ENCODE peak calls at places on chromosomes 4 and X, in five cellular contexts. J, D, L, T and M are unnamed samples.

GRCh38 chr4:176654565-176655216 is 138.0 kb downstream of the VEGFC start:
- DNase-seq in L (peak; percentile 26), D (no peak), T (no peak), J (no peak), M (no peak)

GRCh38 chr4:65033899-65034298 is 624.6 kb upstream of the TECRL start:
- DNase-seq in T (no peak), D (peak; percentile 2), J (no peak), L (peak; percentile 14), M (no peak)

GRCh38 chr4:145956288-145956890 is 17.8 kb upstream of the ZNF827 start:
- DNase-seq in L (peak; percentile 26), T (peak; percentile 60), D (peak; percentile 64), J (peak; percentile 33), M (peak; percentile 68)

GRCh38 chrX:56232221-56233082 is at the start of gene KLF8:
- DNase-seq in D (peak; percentile 7), L (no peak), J (peak; percentile 29), T (peak; percentile 8), M (peak; percentile 3)

GRCh38 chrX:23937100-23937499 is 29.3 kb downstream of the CXorf58 start:
- DNase-seq in L (no peak), J (no peak), D (peak; percentile 68), T (no peak), M (peak; percentile 29)

GRCh38 chr4:73721419-73721818 is 18.9 kb upstream of the CXCL8 start:
- DNase-seq in T (peak; percentile 93), D (peak; percentile 30), L (peak; percentile 78), J (no peak), M (no peak)

GRCh38 chrX:23931149-23931604 is 23.4 kb downstream of the CXorf58 start:
- DNase-seq in T (no peak), J (no peak), L (no peak), D (peak; percentile 28), M (no peak)

GRCh38 chr4:1872918-1873269 is 1.7 kb downstream of the NSD2 start:
- DNase-seq in J (no peak), L (peak; percentile 82), T (peak; percentile 37), D (peak; percentile 34), M (no peak)

GRCh38 chrX:66013195-66013816 is 26.6 kb downstream of the VSIG4 start:
- DNase-seq in D (no peak), T (no peak), J (no peak), L (no peak), M (no peak)

GRCh38 chr4:174324725-174325124 is 41.0 kb downstream of the CEP44 start:
- DNase-seq in T (peak; percentile 45), L (peak; percentile 61), J (no peak), D (peak; percentile 62), M (no peak)

GRCh38 chr4:14000091-14000814 is 372.7 kb upstream of the BOD1L1 start:
- DNase-seq in L (no peak), D (no peak), J (no peak), T (no peak), M (peak; percentile 64)

GRCh38 chr4:153090670-153091385 is 113.4 kb upstream of the TRIM2 start:
- DNase-seq in T (no peak), D (no peak), J (no peak), L (no peak), M (no peak)

GRCh38 chr4:4394644-4395043 is 7.7 kb downstream of the NSG1 start:
- DNase-seq in T (peak; percentile 83), J (no peak), L (peak; percentile 69), D (peak; percentile 39), M (no peak)

GRCh38 chrX:2384486-2384885 is 116.3 kb downstream of the DHRSX start:
- DNase-seq in L (no peak), T (no peak), J (no peak), D (no peak), M (no peak)

GRCh38 chr4:75345436-75345835 is 168.8 kb downstream of the RCHY1 start:
- DNase-seq in D (no peak), L (peak; percentile 11), J (no peak), T (peak; percentile 55), M (no peak)

GRCh38 chr4:113446019-113446418 is 315.5 kb downstream of the CAMK2D start:
- DNase-seq in L (peak; percentile 97), T (peak; percentile 66), J (no peak), D (no peak), M (peak; percentile 74)

GRCh38 chrX:18410038-18410437 is 15.4 kb upstream of the CDKL5 start:
- DNase-seq in D (peak; percentile 48), J (no peak), T (peak; percentile 58), L (peak; percentile 41), M (peak; percentile 34)

GRCh38 chr4:154009191-154009590 is 220.3 kb upstream of the SFRP2 start:
- DNase-seq in T (no peak), L (no peak), J (no peak), D (no peak), M (peak; percentile 4)

GRCh38 chr4:173538148-173538902 is 8.3 kb upstream of the HAND2 start:
- DNase-seq in D (peak; percentile 71), J (no peak), T (peak; percentile 50), L (no peak), M (no peak)

GRCh38 chr4:80386281-80386886 is 50.9 kb downstream of the CFAP299 start:
- DNase-seq in L (no peak), T (no peak), J (no peak), D (no peak), M (no peak)

GRCh38 chr4:136009258-136009832 is 1522.9 kb downstream of the PCDH18 start:
- DNase-seq in D (no peak), L (no peak), J (no peak), T (no peak), M (no peak)

GRCh38 chrX:86887341-86887740 is 630.3 kb upstream of the KLHL4 start:
- DNase-seq in D (no peak), L (no peak), J (no peak), T (no peak), M (no peak)

GRCh38 chr4:155952546-155952945 is 1.1 kb downstream of the CTSO start:
- DNase-seq in T (peak; percentile 60), L (peak; percentile 44), D (no peak), J (no peak), M (no peak)

GRCh38 chrX:133248177-133248576 is 30.0 kb upstream of the TFDP3 start:
- DNase-seq in L (no peak), J (no peak), D (no peak), T (no peak), M (no peak)

GRCh38 chr4:55635760-55636621 is at the start of gene NMU:
- DNase-seq in L (peak; percentile 29), T (peak; percentile 8), J (peak; percentile 65), D (no peak), M (no peak)

GRCh38 chr4:113077611-113078010 is 28.2 kb downstream of the ANK2 start:
- DNase-seq in T (no peak), J (peak; percentile 36), L (no peak), D (no peak), M (no peak)

GRCh38 chrX:71935542-71935941 is 24.9 kb downstream of the NHSL2 start:
- DNase-seq in L (no peak), D (no peak), T (no peak), J (no peak), M (no peak)

GRCh38 chr4:40305329-40306193 is 29.6 kb upstream of the CHRNA9 start:
- DNase-seq in T (no peak), J (no peak), D (no peak), L (no peak), M (no peak)

GRCh38 chr4:71713611-71714203 is 70.2 kb downstream of the GC start:
- DNase-seq in L (peak; percentile 52), D (peak; percentile 38), J (no peak), T (peak; percentile 83), M (peak; percentile 50)

GRCh38 chr4:120078216-120078615 is 11.6 kb upstream of the MAD2L1 start:
- DNase-seq in L (peak; percentile 48), T (no peak), D (no peak), J (no peak), M (no peak)

GRCh38 chr4:16250665-16251365 is 24.5 kb upstream of the TAPT1 start:
- DNase-seq in D (no peak), L (peak; percentile 83), J (no peak), T (peak; percentile 47), M (no peak)

GRCh38 chr4:13944095-13944501 is 316.6 kb upstream of the BOD1L1 start:
- DNase-seq in D (no peak), J (no peak), T (no peak), L (no peak), M (no peak)

GRCh38 chrX:2719774-2720447 is 28.8 kb downstream of the CD99 start:
- DNase-seq in T (no peak), J (no peak), L (no peak), D (no peak), M (no peak)

GRCh38 chr4:98470366-98470765 is 188.0 kb downstream of the TSPAN5 start:
- DNase-seq in T (no peak), L (no peak), D (no peak), J (no peak), M (no peak)

GRCh38 chr4:19880205-19880604 is 371.5 kb upstream of the SLIT2 start:
- DNase-seq in J (no peak), L (no peak), T (peak; percentile 33), D (no peak), M (no peak)

GRCh38 chr4:169351860-169352259 is 81.1 kb upstream of the SH3RF1 start:
- DNase-seq in T (peak; percentile 78), L (peak; percentile 95), D (no peak), J (no peak), M (no peak)

GRCh38 chr4:4575284-4576211 is 33.7 kb upstream of the STX18 start:
- DNase-seq in J (peak; percentile 85), T (peak; percentile 73), D (peak; percentile 65), L (peak; percentile 55), M (peak; percentile 29)